ENCODE peak calls at places on chromosomes 13 and 19, in six cellular contexts. I is GM12878, C is A549, D is K562, P is endothelial cell of umbilical vein, H is HepG2. Q is an unnamed sample.

GRCh38 chr13:23876265-23876664 is 12.9 kb downstream of the MIPEP start:
- DNase-seq in I (no peak), C (no peak), D (no peak), P (no peak), H (no peak), Q (peak; percentile 35)

GRCh38 chr19:19447536-19448237 is 42.2 kb downstream of the GATAD2A start:
- DNase-seq in I (no peak), C (no peak), D (no peak), P (no peak), H (no peak), Q (peak; percentile 31)

GRCh38 chr13:43487459-43487858 is 299.3 kb downstream of the ENOX1 start:
- DNase-seq in I (no peak), C (no peak), D (no peak), P (no peak), H (no peak), Q (no peak)

GRCh38 chr13:112071902-112072530 is 5.1 kb downstream of the SOX1 start:
- DNase-seq in I (no peak), C (no peak), D (no peak), P (no peak), H (no peak), Q (no peak)

GRCh38 chr19:53068199-53068598 is 23.7 kb downstream of the ERVV-2 start:
- DNase-seq in I (no peak), C (no peak), D (no peak), P (no peak), H (no peak), Q (no peak)

GRCh38 chr13:25738342-25738771 is 313.5 kb downstream of the SHISA2 start:
- DNase-seq in I (no peak), C (no peak), D (no peak), P (peak; percentile 11), H (no peak), Q (peak; percentile 8)

GRCh38 chr13:41428155-41428554 is 29.2 kb upstream of the RGCC start:
- DNase-seq in I (no peak), C (no peak), D (no peak), P (no peak), H (no peak), Q (no peak)

GRCh38 chr19:5063873-5064645 is 95.1 kb downstream of the KDM4B start:
- DNase-seq in I (no peak), C (no peak), D (no peak), P (no peak), H (no peak), Q (no peak)

GRCh38 chr13:97012251-97013048 is 18.2 kb upstream of the OXGR1 start:
- DNase-seq in I (no peak), C (no peak), D (no peak), P (no peak), H (no peak), Q (no peak)

GRCh38 chr19:49771674-49772139 is 4.9 kb downstream of the AP2A1 start:
- DNase-seq in I (no peak), C (no peak), D (no peak), P (no peak), H (peak; percentile 89), Q (no peak)

GRCh38 chr19:41945135-41945766 is 13.9 kb downstream of the RABAC1 start:
- DNase-seq in I (peak; percentile 94), C (no peak), D (no peak), P (no peak), H (no peak), Q (no peak)

GRCh38 chr13:73171926-73172325 is 113.1 kb downstream of the KLF5 start:
- DNase-seq in I (no peak), C (no peak), D (no peak), P (no peak), H (no peak), Q (no peak)

GRCh38 chr19:54107876-54108490 is 5.3 kb downstream of the NDUFA3 start:
- DNase-seq in I (no peak), C (no peak), D (no peak), P (no peak), H (no peak), Q (no peak)

GRCh38 chr13:101624981-101625380 is 172.5 kb downstream of the ITGBL1 start:
- DNase-seq in I (no peak), C (no peak), D (no peak), P (no peak), H (no peak), Q (no peak)

GRCh38 chr19:9498183-9498902 is at the start of gene ZNF560:
- DNase-seq in I (no peak), C (no peak), D (peak; percentile 13), P (no peak), H (no peak), Q (no peak)

GRCh38 chr19:54201980-54202379 is 1.3 kb downstream of the RPS9 start:
- DNase-seq in I (no peak), C (no peak), D (no peak), P (no peak), H (no peak), Q (no peak)

GRCh38 chr13:97946951-97947588 is 6.4 kb upstream of the IPO5 start:
- DNase-seq in I (no peak), C (peak; percentile 34), D (no peak), P (no peak), H (no peak), Q (no peak)

GRCh38 chr13:112241288-112241687 is 134.9 kb upstream of the SPACA7 start:
- DNase-seq in I (no peak), C (no peak), D (no peak), P (no peak), H (no peak), Q (no peak)

GRCh38 chr13:50993371-50993770 is 83.8 kb downstream of the RNASEH2B start:
- DNase-seq in I (no peak), C (no peak), D (no peak), P (no peak), H (no peak), Q (no peak)

GRCh38 chr19:38945562-38946228 is 15.0 kb downstream of the MRPS12 start:
- DNase-seq in I (no peak), C (no peak), D (no peak), P (no peak), H (no peak), Q (no peak)

GRCh38 chr13:33497146-33497845 is 211.7 kb upstream of the STARD13 start:
- DNase-seq in I (no peak), C (no peak), D (no peak), P (peak; percentile 89), H (no peak), Q (no peak)

GRCh38 chr19:49689133-49690072 is at the start of gene ADM5:
- DNase-seq in I (no peak), C (no peak), D (no peak), P (peak; percentile 54), H (no peak), Q (peak; percentile 21)

GRCh38 chr19:38989066-38989605 is 13.6 kb upstream of the FBXO17 start:
- DNase-seq in I (no peak), C (no peak), D (no peak), P (no peak), H (no peak), Q (no peak)

GRCh38 chr19:11473725-11474124 is 7.1 kb downstream of the ELAVL3 start:
- DNase-seq in I (no peak), C (no peak), D (no peak), P (no peak), H (no peak), Q (no peak)

GRCh38 chr19:52527954-52528326 is 472 bp downstream of the ZNF808 start:
- DNase-seq in I (no peak), C (no peak), D (peak; percentile 53), P (no peak), H (no peak), Q (no peak)

GRCh38 chr19:13813147-13813546 is 17.9 kb downstream of the ZSWIM4 start:
- DNase-seq in I (no peak), C (no peak), D (no peak), P (no peak), H (no peak), Q (no peak)

GRCh38 chr13:25232937-25233515 is 54.3 kb downstream of the MTMR6 start:
- DNase-seq in I (no peak), C (peak; percentile 13), D (peak; percentile 18), P (peak; percentile 39), H (peak; percentile 41), Q (peak; percentile 59)

GRCh38 chr19:15643387-15643786 is 2.7 kb downstream of the CYP4F3 start:
- DNase-seq in I (no peak), C (no peak), D (no peak), P (no peak), H (peak; percentile 72), Q (no peak)

GRCh38 chr13:78409172-78409571 is 194.2 kb downstream of the POU4F1 start:
- DNase-seq in I (peak; percentile 24), C (no peak), D (no peak), P (no peak), H (no peak), Q (no peak)

GRCh38 chr13:48236528-48237353 is 3.7 kb downstream of the ITM2B start:
- DNase-seq in I (no peak), C (no peak), D (no peak), P (peak; percentile 32), H (no peak), Q (peak; percentile 83)

GRCh38 chr13:99406799-99407201 is 94.5 kb upstream of the TM9SF2 start:
- DNase-seq in I (no peak), C (no peak), D (no peak), P (no peak), H (no peak), Q (peak; percentile 49)
- TF ChIP-seq MYC in I (no peak), C (no peak), D (no peak), P (no peak), H (no peak), Q (no peak)

DNA sequence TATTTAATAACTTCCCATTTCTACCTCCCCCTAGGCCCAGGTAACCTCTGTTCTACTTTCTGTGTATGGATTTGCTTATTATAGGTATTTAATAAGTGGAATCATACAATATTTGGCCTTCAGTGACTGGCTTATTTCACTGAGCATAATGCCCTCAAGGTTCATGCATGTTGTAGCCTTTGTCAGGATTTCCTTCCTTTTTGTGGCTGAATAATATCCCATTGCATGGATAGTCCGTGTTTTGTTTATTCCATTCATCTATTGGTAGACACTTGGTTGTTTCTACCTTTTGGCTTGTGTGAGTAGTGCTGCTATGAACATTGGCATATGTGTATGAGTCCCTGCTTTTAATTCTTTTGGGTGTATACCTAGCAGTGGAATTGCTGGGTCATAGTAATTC is 9.4 kb downstream of the HNRNPM start:
- DNase-seq in I (no peak), C (no peak), D (no peak), P (peak; percentile 24), H (no peak), Q (no peak)
- TF ChIP-seq MYC in I (no peak), C (no peak), D (no peak), P (no peak), H (no peak), Q (no peak)

DNA sequence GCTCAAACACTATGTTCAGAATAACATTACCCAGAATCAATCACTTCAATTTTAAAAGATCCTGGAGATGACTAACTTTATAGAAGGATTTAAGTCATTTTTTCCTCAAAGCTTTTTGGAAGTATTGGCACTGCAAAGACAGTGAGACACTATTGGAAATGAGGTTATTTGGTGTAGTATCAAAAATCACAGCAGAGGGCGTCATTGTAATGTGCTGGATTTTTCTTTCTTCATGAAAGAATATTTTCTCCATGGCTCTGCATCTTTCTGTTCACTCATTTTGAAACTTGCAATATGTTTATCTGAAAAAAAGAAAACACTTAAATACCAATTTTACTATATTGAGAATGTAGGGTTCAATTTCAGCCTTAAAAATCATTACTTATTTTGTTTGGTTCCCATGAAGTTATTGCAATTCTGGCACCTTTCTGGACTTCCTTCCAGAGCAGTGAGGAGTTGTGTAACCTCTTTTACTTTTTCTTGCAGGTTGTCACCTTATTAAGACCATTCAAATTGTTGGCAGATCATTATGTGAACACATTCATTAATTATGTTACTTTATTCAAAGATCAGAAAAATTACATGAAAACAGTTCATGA is 3.7 kb upstream of the CSNK1A1L start:
- DNase-seq in I (no peak), C (no peak), D (no peak), P (peak; percentile 76), H (peak; percentile 3), Q (peak; percentile 36)
- TF ChIP-seq MYC in I (no peak), C (no peak), D (no peak), P (no peak), H (no peak), Q (no peak)

GRCh38 chr19:47339196-47339880 is 7.4 kb downstream of the C5AR2 start:
- DNase-seq in I (no peak), C (no peak), D (no peak), P (no peak), H (no peak), Q (no peak)
- TF ChIP-seq MYC in I (no peak), C (no peak), D (no peak), P (no peak), H (no peak), Q (no peak)

Q was measured in NB4.